ENCODE peak calls at places on chromosomes 4 and X, in four cellular contexts. J is ovary; O is CD8-positive, alpha-beta T cell; W is stimulated activated CD8-positive, alpha-beta memory T cell treated with anti-CD3 and anti-CD28 coated beads, Interleukin-4, amount 100 ng/mL, for 1 hour. I is an unnamed sample.

GRCh38 chrX:109997786-109998452 is 5.0 kb upstream of the TMEM164 start:
- DNase-seq in W (no peak), O (no peak), J (no peak), I (no peak)

GRCh38 chr4:142959156-142959555 is 113.1 kb upstream of the INPP4B start:
- DNase-seq in O (no peak), W (no peak), J (no peak), I (no peak)

GRCh38 chrX:77422886-77423648 is 24.1 kb upstream of the FGF16 start:
- DNase-seq in J (no peak), W (no peak), O (no peak), I (no peak)

GRCh38 chr4:89308161-89308500 is 531 bp upstream of the GPRIN3 start:
- DNase-seq in W (no peak), O (no peak), J (no peak), I (no peak)

GRCh38 chr4:86453044-86453501 is 93.2 kb upstream of the MAPK10 start:
- DNase-seq in W (no peak), O (no peak), J (peak), I (no peak)

GRCh38 chrX:10176121-10177003 is 19.6 kb downstream of the CLCN4 start:
- DNase-seq in O (no peak), W (no peak), J (no peak), I (no peak)

GRCh38 chrX:130637591-130637990 is 235.8 kb downstream of the RBMX2 start:
- DNase-seq in J (no peak), O (no peak), W (no peak), I (no peak)

GRCh38 chr4:113901994-113902787 is 77.3 kb downstream of the ARSJ start:
- DNase-seq in J (no peak), W (no peak), O (peak), I (no peak)

GRCh38 chr4:4320528-4320927 is 30.5 kb downstream of the ZBTB49 start:
- DNase-seq in J (no peak), W (no peak), O (no peak), I (no peak)

GRCh38 chr4:26173619-26174018 is 147.2 kb upstream of the RBPJ start:
- DNase-seq in W (no peak), O (no peak), J (no peak), I (no peak)

GRCh38 chr4:75345436-75345835 is 168.8 kb downstream of the RCHY1 start:
- DNase-seq in J (no peak), O (no peak), W (no peak), I (no peak)

GRCh38 chr4:142558851-142559250 is 287.2 kb downstream of the INPP4B start:
- DNase-seq in J (no peak), W (no peak), O (no peak), I (no peak)

GRCh38 chrX:10387011-10387410 is 230.2 kb downstream of the CLCN4 start:
- DNase-seq in J (no peak), O (no peak), W (no peak), I (no peak)

GRCh38 chr4:37765741-37766140 is 60.7 kb upstream of the PGM2 start:
- DNase-seq in J (no peak), W (no peak), O (no peak), I (no peak)

GRCh38 chrX:17405225-17405969 is 30.4 kb downstream of the NHS start:
- DNase-seq in J (no peak), W (no peak), O (no peak), I (no peak)

GRCh38 chrX:46295963-46296362 is 249.3 kb downstream of the ZNF674 start:
- DNase-seq in O (no peak), J (no peak), W (no peak), I (no peak)

GRCh38 chr4:174559894-174560293 is 37.6 kb upstream of the HPGD start:
- DNase-seq in O (no peak), W (no peak), J (no peak), I (no peak)

GRCh38 chr4:104901438-104901837 is 245.2 kb upstream of the TET2 start:
- DNase-seq in J (no peak), O (no peak), W (no peak), I (no peak)

GRCh38 chr4:8671712-8672290 is 79.2 kb downstream of the CPZ start:
- DNase-seq in J (no peak), O (no peak), W (no peak), I (no peak)

GRCh38 chrX:46979340-46979739 is 67.1 kb downstream of the JADE3 start:
- DNase-seq in O (no peak), J (no peak), W (no peak), I (no peak)

GRCh38 chr4:7415927-7416686 is 18.6 kb downstream of the PSAPL1 start:
- DNase-seq in J (no peak), O (no peak), W (no peak), I (no peak)

GRCh38 chr4:2281575-2282343 is 19.9 kb upstream of the MXD4 start:
- DNase-seq in J (no peak), O (peak), W (peak), I (no peak)

GRCh38 chrX:75155454-75155829 is 641 bp downstream of the ABCB7 start:
- DNase-seq in O (no peak), J (no peak), W (no peak), I (no peak)

GRCh38 chrX:119736206-119736764 is 22.1 kb upstream of the SOWAHD start:
- DNase-seq in O (no peak), W (no peak), J (no peak), I (no peak)

GRCh38 chrX:71158603-71159002 is 14.0 kb downstream of the NLGN3 start:
- DNase-seq in W (no peak), O (no peak), J (no peak), I (no peak)